ENCODE peak calls at places on chromosomes 5 and 9, in four cellular contexts. P, Y, T and K are unnamed samples.

GRCh38 chr9:73183917-73184861 is 32.5 kb downstream of the ANXA1 start:
- DNase-seq in Y (peak; percentile 22), P (no peak), T (no peak), K (no peak)

GRCh38 chr5:65823174-65823573 is 101.2 kb downstream of the NLN start:
- DNase-seq in T (no peak), P (no peak), Y (peak; percentile 58), K (no peak)

GRCh38 chr5:153267506-153267905 is 223.0 kb upstream of the GRIA1 start:
- DNase-seq in T (no peak), Y (no peak), P (no peak), K (no peak)

GRCh38 chr5:91052977-91053732 is 330.0 kb downstream of the ARRDC3 start:
- DNase-seq in P (no peak), Y (no peak), T (no peak), K (peak; percentile 26)

GRCh38 chr9:80698725-80699124 is 990.6 kb downstream of the TLE1 start:
- DNase-seq in P (no peak), Y (peak; percentile 0), T (no peak), K (no peak)

GRCh38 chr9:8857330-8858249 is 1058.0 kb upstream of the DMAC1 start:
- DNase-seq in P (peak; percentile 74), Y (peak; percentile 52), T (peak; percentile 74), K (no peak)

GRCh38 chr5:80569961-80570786 is at the start of gene ANKRD34B:
- DNase-seq in T (no peak), P (peak; percentile 52), Y (peak; percentile 24), K (no peak)

GRCh38 chr5:96509313-96509712 is 76.3 kb upstream of the PCSK1 start:
- DNase-seq in P (no peak), T (no peak), Y (peak; percentile 55), K (no peak)

GRCh38 chr9:116156621-116157314 is 3.2 kb downstream of the PAPPA start:
- DNase-seq in T (peak; percentile 88), P (peak; percentile 76), Y (peak; percentile 65), K (no peak)

GRCh38 chr5:124511791-124512190 is 234.6 kb downstream of the ZNF608 start:
- DNase-seq in P (no peak), Y (peak; percentile 71), T (no peak), K (no peak)